ENCODE peak calls at places on chromosomes 12 and 14, in six cellular contexts. J is K562; S is pancreas; B is ovary; M is BE2C; I is effector memory CD4-positive, alpha-beta T cell. W is an unnamed sample. For H3K27me3, the result is how much of the 10 kb centered on the place peaks cover.

GRCh38 chr12:131980263-131980662 is 30.5 kb downstream of the EP400 start:
- DNase-seq in J (no peak), S (no peak), B (no peak), M (no peak), I (no peak), W (no peak)

GRCh38 chr12:101906226-101906625 is 28.8 kb downstream of the DRAM1 start:
- DNase-seq in J (no peak), S (no peak), B (no peak), M (no peak), I (no peak), W (no peak)

GRCh38 chr12:52895726-52896189 is 9.1 kb downstream of the KRT8 start:
- DNase-seq in J (no peak), S (no peak), B (no peak), M (no peak), I (no peak), W (no peak)

GRCh38 chr12:114529956-114530355 is 124.0 kb upstream of the TBX5 start:
- DNase-seq in J (no peak), S (no peak), B (no peak), M (no peak), I (no peak), W (no peak)

GRCh38 chr12:95767703-95768102 is 22.9 kb downstream of the NTN4 start:
- DNase-seq in J (no peak), S (no peak), B (no peak), M (no peak), I (no peak), W (peak)

GRCh38 chr12:101230547-101230946 is 20.5 kb upstream of the SLC5A8 start:
- DNase-seq in J (no peak), S (no peak), B (no peak), M (no peak), I (no peak), W (no peak)

GRCh38 chr14:94320243-94320642 is 2.9 kb downstream of the SERPINA6 start:
- DNase-seq in J (no peak), S (no peak), B (no peak), M (no peak), I (no peak), W (no peak)

GRCh38 chr12:53048033-53048779 is 1.7 kb upstream of the TNS2 start:
- DNase-seq in J (no peak), S (peak), B (peak), M (peak), I (no peak), W (peak)

GRCh38 chr14:94961761-94962575 is 192.1 kb upstream of the GSC start:
- DNase-seq in J (no peak), S (no peak), B (no peak), M (no peak), I (no peak), W (peak)

GRCh38 chr12:123071401-123072304 is 79.2 kb downstream of the PITPNM2 start:
- DNase-seq in J (no peak), S (no peak), B (peak), M (no peak), I (no peak), W (no peak)

GRCh38 chr14:101101456-101102056 is 198.0 kb upstream of the RTL1 start:
- DNase-seq in J (no peak), S (peak), B (peak), M (no peak), I (no peak), W (no peak)

GRCh38 chr12:96198970-96199369 is 4.8 kb downstream of the ELK3 start:
- DNase-seq in J (no peak), S (no peak), B (no peak), M (no peak), I (no peak), W (no peak)

GRCh38 chr12:96208801-96209534 is 14.8 kb downstream of the ELK3 start:
- DNase-seq in J (no peak), S (no peak), B (no peak), M (no peak), I (no peak), W (no peak)

GRCh38 chr12:122523280-122523679 is 3.5 kb downstream of the RSRC2 start:
- DNase-seq in J (peak), S (no peak), B (no peak), M (no peak), I (no peak), W (no peak)

GRCh38 chr14:82537831-82538230 is 1004.2 kb upstream of the SEL1L start:
- DNase-seq in J (no peak), S (no peak), B (no peak), M (no peak), I (no peak), W (no peak)

GRCh38 chr12:50127546-50127945 is 15.5 kb downstream of the COX14 start:
- DNase-seq in J (no peak), S (no peak), B (no peak), M (no peak), I (no peak), W (no peak)

GRCh38 chr12:108583971-108584370 is 13.9 kb downstream of the TMEM119 start:
- DNase-seq in J (no peak), S (no peak), B (no peak), M (no peak), I (no peak), W (no peak)

GRCh38 chr14:60222820-60223219 is 26.2 kb upstream of the PPM1A start:
- DNase-seq in J (no peak), S (peak), B (no peak), M (peak), I (no peak), W (no peak)

GRCh38 chr12:6607751-6608591 is 792 bp upstream of the CHD4 start:
- DNase-seq in J (peak), S (no peak), B (peak), M (peak), I (peak), W (peak)

GRCh38 chr14:101372894-101373640 is 188.2 kb upstream of the DIO3 start:
- DNase-seq in J (no peak), S (no peak), B (peak), M (no peak), I (no peak), W (peak)

GRCh38 chr12:28017126-28017872 is 44.8 kb upstream of the PTHLH start:
- DNase-seq in J (no peak), S (no peak), B (no peak), M (no peak), I (no peak), W (no peak)

GRCh38 chr12:52741378-52742195 is 35.6 kb downstream of the KRT76 start:
- DNase-seq in J (peak), S (peak), B (no peak), M (no peak), I (no peak), W (peak)

GRCh38 chr12:51419473-51420228 is 5.0 kb upstream of the SLC4A8 start:
- DNase-seq in J (no peak), S (no peak), B (no peak), M (no peak), I (no peak), W (peak)

GRCh38 chr12:104435765-104436164 is 21.0 kb upstream of the CHST11 start:
- DNase-seq in J (no peak), S (no peak), B (no peak), M (no peak), I (no peak), W (no peak)

GRCh38 chr12:57434517-57435223 is at the start of gene INHBC:
- DNase-seq in J (no peak), S (no peak), B (no peak), M (no peak), I (no peak), W (no peak)

GRCh38 chr12:79558924-79559469 is 131.8 kb downstream of the PAWR start:
- DNase-seq in J (no peak), S (no peak), B (no peak), M (no peak), I (no peak), W (no peak)

GRCh38 chr12:25933001-25933400 is 25.5 kb upstream of the RASSF8 start:
- DNase-seq in J (no peak), S (no peak), B (no peak), M (no peak), I (no peak), W (no peak)

GRCh38 chr14:70811578-70811977 is 2.3 kb upstream of the MAP3K9 start:
- DNase-seq in J (no peak), S (no peak), B (no peak), M (no peak), I (no peak), W (no peak)

GRCh38 chr12:56229082-56229481 is 769 bp upstream of the SLC39A5 start:
- DNase-seq in J (peak), S (no peak), B (no peak), M (no peak), I (no peak), W (peak)

GRCh38 chr12:24977060-24977459 is 28.2 kb upstream of the BCAT1 start:
- DNase-seq in J (no peak), S (no peak), B (no peak), M (no peak), I (no peak), W (no peak)

GRCh38 chr14:104502060-104502459 is 77.5 kb upstream of the C14orf180 start:
- DNase-seq in J (no peak), S (no peak), B (no peak), M (no peak), I (no peak), W (no peak)

GRCh38 chr14:105498430-105499255 is 7.6 kb downstream of the TEDC1 start:
- DNase-seq in J (no peak), S (peak), B (no peak), M (peak), I (no peak), W (peak)

GRCh38 chr12:46944104-46944503 is 118.3 kb upstream of the SLC38A4 start:
- DNase-seq in J (peak), S (no peak), B (no peak), M (no peak), I (no peak), W (no peak)

GRCh38 chr12:51482808-51483532 is 58.3 kb downstream of the SLC4A8 start:
- DNase-seq in J (no peak), S (no peak), B (no peak), M (no peak), I (no peak), W (no peak)

GRCh38 chr12:122886851-122887816 is 8.8 kb downstream of the VPS37B start:
- DNase-seq in J (peak), S (peak), B (no peak), M (no peak), I (no peak), W (no peak)

GRCh38 chr12:55812088-55812487 is 5.4 kb downstream of the SARNP start:
- DNase-seq in J (no peak), S (no peak), B (no peak), M (no peak), I (no peak), W (no peak)

GRCh38 chr12:95848575-95849388 is 10.0 kb upstream of the SNRPF start:
- DNase-seq in J (no peak), S (no peak), B (no peak), M (no peak), I (no peak), W (peak)

DNA sequence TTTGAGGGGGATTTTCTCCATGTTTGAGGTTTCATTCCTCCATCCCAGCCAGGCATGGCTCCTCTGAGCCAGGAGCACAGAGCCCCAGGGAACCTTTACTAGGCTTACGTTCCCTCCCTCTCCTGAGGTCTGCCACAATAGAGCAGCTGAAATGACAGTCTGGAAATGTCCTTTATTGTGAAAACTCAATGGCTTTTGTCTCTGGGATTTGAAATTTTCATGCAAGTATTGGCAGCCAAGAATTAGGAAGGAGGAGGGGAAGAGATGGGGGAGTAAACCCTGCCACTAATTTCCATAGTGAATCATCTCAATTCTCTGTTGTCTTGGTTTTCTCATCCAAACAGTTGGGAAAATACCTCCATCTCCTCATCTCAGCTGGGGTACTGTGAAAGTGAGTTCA is 2.6 kb upstream of the PLEKHG3 start:
- DNase-seq in J (no peak), S (no peak), B (no peak), M (no peak), I (no peak), W (peak)
- H3K4me3 ChIP-seq in J (no peak), S (no peak), B (no peak), M (no peak), I (no peak), W (no peak)

GRCh38 chr12:45504606-45505005 is 224.9 kb upstream of the ARID2 start:
- DNase-seq in J (no peak), S (no peak), B (no peak), M (no peak), I (no peak), W (no peak)

GRCh38 chr12:45498645-45499044 is 230.9 kb upstream of the ARID2 start:
- DNase-seq in J (no peak), S (no peak), B (no peak), M (no peak), I (no peak), W (no peak)

GRCh38 chr12:45503887-45504286 is 225.6 kb upstream of the ARID2 start:
- DNase-seq in J (no peak), S (no peak), B (no peak), M (no peak), I (no peak), W (no peak)

GRCh38 chr12:45502481-45502880 is 227.0 kb upstream of the ARID2 start:
- DNase-seq in J (no peak), S (no peak), B (no peak), M (no peak), I (no peak), W (no peak)
- H3K27me3 ChIP-seq in J (under half), S (under half), B (under half), M (under half), I (under half), W (under half)

DNA sequence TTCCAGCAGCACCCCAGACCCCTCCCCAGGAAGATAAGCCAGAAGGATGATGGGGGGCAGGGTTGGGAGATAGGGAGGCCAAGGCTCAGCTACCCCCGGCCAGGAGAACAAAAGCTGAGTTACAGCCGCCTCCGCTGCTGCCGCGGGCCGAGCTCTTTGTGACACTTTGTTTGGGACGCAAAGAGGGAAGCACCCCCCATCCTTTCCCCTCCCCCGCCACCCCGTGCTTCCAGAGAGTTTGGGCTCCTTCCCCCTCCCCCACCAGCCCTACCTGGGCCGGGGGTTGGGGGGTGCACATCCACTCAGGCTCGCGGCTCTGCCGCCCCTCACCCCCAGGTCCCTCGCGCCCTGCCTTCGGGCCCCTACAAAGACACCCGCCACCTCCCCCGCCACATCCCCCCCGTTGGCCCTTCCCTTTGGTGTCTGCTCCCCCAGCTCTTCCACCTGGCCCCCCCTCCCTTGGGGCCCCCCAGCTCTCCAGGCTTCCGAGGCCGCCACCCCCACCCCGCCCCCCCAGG is 780 bp downstream of the ZNF219 start:
- DNase-seq in J (peak), S (no peak), B (no peak), M (no peak), I (no peak), W (peak)
- H3K4me3 ChIP-seq in J (no peak), S (peak), B (peak), M (peak), I (peak), W (peak)

DNA sequence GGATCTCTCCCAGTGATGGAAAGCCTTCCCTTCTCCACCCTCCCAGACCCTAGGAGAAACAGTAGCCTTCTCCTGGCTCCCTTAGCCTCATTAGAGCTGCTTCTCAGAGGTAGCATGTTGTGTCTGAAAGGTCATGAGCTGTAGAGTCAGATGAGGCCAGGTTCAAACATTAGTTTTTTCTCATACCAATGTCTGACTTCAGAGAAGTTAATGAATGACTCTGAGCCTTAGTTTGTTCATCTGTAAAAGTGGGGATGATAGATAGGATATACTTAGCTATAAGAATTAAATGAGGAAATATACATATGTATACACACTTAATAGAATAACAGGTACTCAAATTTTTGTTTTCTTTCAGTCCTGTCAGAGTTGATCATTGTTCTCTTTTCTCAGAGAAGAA is 523 bp downstream of the SLC6A13 start:
- DNase-seq in J (no peak), S (no peak), B (no peak), M (no peak), I (no peak), W (no peak)
- H3K27me3 ChIP-seq in J (under half), S (under half), B (under half), M (under half), I (under half), W (under half)

DNA sequence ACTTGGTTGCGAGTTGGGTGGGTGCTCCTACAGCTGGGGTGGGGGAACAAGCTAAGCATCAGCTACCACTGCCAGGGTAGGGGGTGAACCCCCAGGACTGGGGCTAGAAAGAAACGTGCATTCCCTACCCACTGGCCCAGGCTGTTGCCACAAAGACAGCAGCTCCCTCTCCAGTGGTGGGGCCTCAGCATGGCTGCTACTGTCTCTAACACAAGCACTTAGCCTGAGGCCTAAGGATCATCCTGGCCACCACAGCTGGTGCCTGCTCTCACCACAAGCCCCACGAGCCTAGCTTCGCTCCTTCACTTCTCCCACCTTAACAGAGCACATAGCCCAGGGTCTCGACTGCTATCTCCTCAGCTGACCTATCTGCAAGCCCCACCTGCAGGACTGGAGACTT is 18.9 kb downstream of the SLC25A21 start:
- DNase-seq in J (no peak), S (no peak), B (no peak), M (no peak), I (no peak), W (no peak)
- H3K4me3 ChIP-seq in J (no peak), S (no peak), B (no peak), M (no peak), I (no peak), W (no peak)

DNA sequence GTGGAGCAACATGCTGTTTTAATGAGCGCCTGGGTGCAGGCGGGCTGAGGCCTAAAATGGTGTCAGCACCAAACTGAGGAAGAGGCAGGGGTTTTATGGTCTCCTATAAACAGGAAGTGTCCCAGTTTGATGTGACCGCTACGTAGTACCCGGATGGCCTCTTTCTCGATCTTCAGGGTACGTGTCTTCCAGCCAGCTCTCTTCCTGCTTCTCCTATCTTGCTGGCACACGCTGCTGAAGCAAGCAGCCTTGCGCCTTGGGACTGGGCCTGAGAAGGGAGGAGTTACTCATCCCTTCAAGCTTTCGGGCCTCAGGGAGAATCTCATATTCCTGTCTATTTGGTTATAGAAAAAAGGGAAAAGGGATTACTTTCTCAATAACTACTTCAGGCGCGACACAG is 28.2 kb upstream of the RNASE1 start:
- DNase-seq in J (no peak), S (no peak), B (no peak), M (no peak), I (no peak), W (no peak)
- H3K27me3 ChIP-seq in J (under half), S (under half), B (under half), M (under half), I (under half), W (under half)

GRCh38 chr14:91253795-91254323 is 9.4 kb upstream of the GPR68 start:
- DNase-seq in J (no peak), S (no peak), B (no peak), M (peak), I (no peak), W (no peak)
- H3K4me3 ChIP-seq in J (peak), S (peak), B (peak), M (peak), I (peak), W (peak)

GRCh38 chr12:2779281-2779680 is 15.5 kb upstream of the FKBP4 start:
- DNase-seq in J (no peak), S (no peak), B (no peak), M (no peak), I (no peak), W (peak)
- H3K27me3 ChIP-seq in J (under half), S (under half), B (under half), M (under half), I (under half), W (under half)

GRCh38 chr14:68285421-68286179 is 466.0 kb downstream of the RAD51B start:
- DNase-seq in J (no peak), S (no peak), B (no peak), M (no peak), I (peak), W (no peak)

GRCh38 chr14:68286667-68287066 is 467.1 kb downstream of the RAD51B start:
- DNase-seq in J (no peak), S (no peak), B (no peak), M (no peak), I (no peak), W (no peak)

GRCh38 chr14:68284333-68284732 is 464.8 kb downstream of the RAD51B start:
- DNase-seq in J (no peak), S (no peak), B (no peak), M (no peak), I (no peak), W (no peak)

GRCh38 chr14:68283378-68284123 is 464.0 kb downstream of the RAD51B start:
- DNase-seq in J (no peak), S (no peak), B (peak), M (no peak), I (peak), W (no peak)

GRCh38 chr14:68284834-68285233 is 465.3 kb downstream of the RAD51B start:
- DNase-seq in J (no peak), S (no peak), B (no peak), M (no peak), I (no peak), W (no peak)
- H3K4me3 ChIP-seq in J (no peak), S (no peak), B (no peak), M (no peak), I (no peak), W (no peak)

W was measured in H7.